ENCODE peak calls at places on chromosomes 5 and 9, in seven cellular contexts. F, S, Q, P, Y, I and B are unnamed samples.

GRCh38 chr5:32090755-32091128 is 83.4 kb downstream of the GOLPH3 start:
- DNase-seq in F (no peak), P (no peak), Q (no peak), I (no peak), S (no peak), Y (no peak), B (no peak)

GRCh38 chr5:83745821-83746220 is 25.2 kb upstream of the HAPLN1 start:
- DNase-seq in I (no peak), P (no peak), F (no peak), Y (no peak), S (no peak), Q (no peak), B (no peak)

GRCh38 chr9:112694910-112695555 is 22.9 kb downstream of the INIP start:
- DNase-seq in Q (no peak), Y (no peak), I (no peak), F (no peak), P (no peak), S (no peak), B (no peak)

GRCh38 chr5:68086857-68087256 is 128.7 kb upstream of the PIK3R1 start:
- DNase-seq in I (no peak), Q (peak; percentile 53), P (no peak), Y (no peak), F (no peak), S (no peak), B (no peak)

GRCh38 chr5:123132330-123132729 is 43.3 kb downstream of the PRDM6 start:
- DNase-seq in Q (no peak), S (no peak), F (no peak), I (no peak), P (no peak), Y (no peak), B (no peak)

GRCh38 chr5:61245486-61245885 is 83.2 kb upstream of the SMIM15 start:
- DNase-seq in Y (no peak), Q (no peak), F (no peak), S (no peak), P (no peak), I (no peak), B (no peak)

GRCh38 chr9:127523312-127523851 is 72.1 kb downstream of the LRSAM1 start:
- DNase-seq in P (no peak), Q (no peak), I (no peak), Y (no peak), S (peak; percentile 30), F (no peak), B (no peak)

GRCh38 chr9:99130069-99130468 is 25.2 kb downstream of the TGFBR1 start:
- DNase-seq in S (no peak), Q (peak; percentile 57), P (no peak), I (no peak), Y (no peak), F (peak; percentile 23), B (no peak)

GRCh38 chr5:10338996-10339903 is 14.2 kb upstream of the MARCHF6 start:
- DNase-seq in Y (no peak), I (no peak), F (no peak), Q (no peak), P (peak; percentile 95), S (no peak), B (no peak)

GRCh38 chr5:8386889-8387288 is 517.9 kb downstream of the MTRR start:
- DNase-seq in S (no peak), P (no peak), F (no peak), Y (no peak), Q (no peak), I (no peak), B (no peak)

GRCh38 chr9:127923771-127924170 is 6.8 kb downstream of the PIP5KL1 start:
- DNase-seq in F (no peak), Q (no peak), I (no peak), Y (no peak), S (no peak), P (no peak), B (no peak)

GRCh38 chr5:139193928-139194327 is 4.2 kb downstream of the SIL1 start:
- DNase-seq in S (no peak), F (no peak), Q (no peak), P (no peak), I (no peak), Y (no peak), B (no peak)

GRCh38 chr9:133090187-133090586 is 28.4 kb downstream of the CEL start:
- DNase-seq in S (no peak), Q (no peak), P (no peak), I (no peak), Y (no peak), F (no peak), B (no peak)

GRCh38 chr9:21454149-21454548 is 13.9 kb downstream of the IFNA1 start:
- DNase-seq in F (no peak), S (no peak), Y (no peak), P (no peak), Q (no peak), I (no peak), B (no peak)

GRCh38 chr5:39256472-39256871 is 37.1 kb upstream of the FYB1 start:
- DNase-seq in I (no peak), P (no peak), S (no peak), Q (no peak), Y (no peak), F (no peak), B (no peak)

GRCh38 chr5:99763021-99763814 is 772.0 kb upstream of the FAM174A start:
- DNase-seq in Y (no peak), F (no peak), P (no peak), Q (no peak), I (no peak), S (no peak), B (no peak)

GRCh38 chr9:36486933-36487481 is 85.7 kb upstream of the MELK start:
- DNase-seq in Q (peak; percentile 71), S (peak; percentile 42), I (peak; percentile 34), Y (peak; percentile 66), F (peak; percentile 63), P (no peak), B (no peak)

GRCh38 chr9:133428579-133429215 is 6.5 kb downstream of the ADAMTS13 start:
- DNase-seq in I (no peak), P (peak; percentile 41), Y (peak; percentile 40), S (no peak), Q (no peak), F (no peak), B (no peak)

GRCh38 chr9:115442054-115442453 is 324.1 kb upstream of the TNC start:
- DNase-seq in Q (no peak), I (no peak), S (no peak), Y (no peak), P (no peak), F (no peak), B (no peak)

GRCh38 chr5:42552597-42552996 is 129.4 kb downstream of the GHR start:
- DNase-seq in P (no peak), I (no peak), Q (no peak), F (no peak), Y (no peak), S (no peak), B (no peak)

GRCh38 chr9:130728721-130729120 is 35.1 kb downstream of the EXOSC2 start:
- DNase-seq in Y (no peak), F (no peak), Q (no peak), P (no peak), I (no peak), S (no peak), B (no peak)